ENCODE peak calls at places on chromosomes 2 and 18, in seven cellular contexts. Q is CD8-positive, alpha-beta memory T cell; R is upper lobe of right lung; J is Peyer's patch; U is ovary; Y is neural progenitor cell; L is CD8-positive, alpha-beta T cell. M is an unnamed sample.

GRCh38 chr2:227942021-227942420 is 70.6 kb downstream of the DAW1 start:
- DNase-seq in Q (no peak), R (no peak), J (no peak), U (no peak), Y (no peak), L (no peak), M (no peak)

GRCh38 chr2:73931531-73932500 is 5.1 kb downstream of the DGUOK start:
- DNase-seq in Q (no peak), R (no peak), J (no peak), U (no peak), Y (no peak), L (no peak), M (no peak)

GRCh38 chr2:156695020-156695419 is 258.8 kb downstream of the GPD2 start:
- DNase-seq in Q (no peak), R (no peak), J (no peak), U (no peak), Y (no peak), L (no peak), M (no peak)

GRCh38 chr2:128988326-128988725 is 669.7 kb upstream of the HS6ST1 start:
- DNase-seq in Q (no peak), R (no peak), J (no peak), U (no peak), Y (no peak), L (no peak), M (no peak)

GRCh38 chr2:10302479-10303173 is at the start of gene HPCAL1:
- DNase-seq in Q (peak; percentile 81), R (peak; percentile 96), J (peak; percentile 88), U (peak; percentile 83), Y (peak; percentile 96), L (peak; percentile 77), M (peak; percentile 95)

GRCh38 chr2:147511491-147511948 is 333.3 kb upstream of the ACVR2A start:
- DNase-seq in Q (no peak), R (peak; percentile 72), J (no peak), U (no peak), Y (no peak), L (no peak), M (peak; percentile 67)

GRCh38 chr2:227472265-227473018 is 486 bp downstream of the AGFG1 start:
- DNase-seq in Q (peak; percentile 36), R (peak; percentile 82), J (peak; percentile 35), U (peak; percentile 11), Y (peak; percentile 78), L (peak; percentile 23), M (peak; percentile 83)

GRCh38 chr2:73091164-73091563 is 19.7 kb upstream of the SFXN5 start:
- DNase-seq in Q (no peak), R (no peak), J (no peak), U (no peak), Y (peak; percentile 43), L (no peak), M (no peak)

GRCh38 chr2:236892721-236893120 is 193.0 kb upstream of the COPS8 start:
- DNase-seq in Q (no peak), R (no peak), J (no peak), U (no peak), Y (no peak), L (no peak), M (no peak)

GRCh38 chr2:10377052-10377746 is 70.9 kb downstream of the ODC1 start:
- DNase-seq in Q (no peak), R (no peak), J (peak; percentile 19), U (no peak), Y (no peak), L (no peak), M (no peak)

DNA sequence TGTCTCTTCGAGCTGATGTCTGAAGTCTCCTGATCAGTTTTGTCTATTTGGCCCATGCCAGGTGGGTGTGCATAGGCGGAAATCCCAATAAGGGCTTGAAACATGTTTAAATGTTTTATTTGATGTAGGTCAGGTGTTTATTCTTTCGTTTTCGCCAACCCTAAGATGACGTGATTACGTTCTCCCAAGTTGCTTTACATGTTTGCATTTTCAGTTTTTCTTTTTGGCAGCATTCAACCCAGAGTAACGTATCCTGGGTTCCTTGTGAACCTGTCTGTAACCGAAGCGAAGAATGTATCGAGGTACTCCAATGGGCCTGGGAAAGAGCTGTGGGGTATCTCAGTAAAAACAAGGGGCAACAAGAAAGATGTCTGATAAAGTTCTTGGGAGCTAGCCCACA is 3.1 kb downstream of the ALPK2 start:
- DNase-seq in Q (no peak), R (no peak), J (no peak), U (no peak), Y (no peak), L (no peak), M (no peak)
- H3K4me3 ChIP-seq in Q (no peak overlapping the region), R (no peak overlapping the region), J (no peak overlapping the region), U (no peak overlapping the region), Y (no peak overlapping the region), L (no peak overlapping the region), M (no peak overlapping the region)

DNA sequence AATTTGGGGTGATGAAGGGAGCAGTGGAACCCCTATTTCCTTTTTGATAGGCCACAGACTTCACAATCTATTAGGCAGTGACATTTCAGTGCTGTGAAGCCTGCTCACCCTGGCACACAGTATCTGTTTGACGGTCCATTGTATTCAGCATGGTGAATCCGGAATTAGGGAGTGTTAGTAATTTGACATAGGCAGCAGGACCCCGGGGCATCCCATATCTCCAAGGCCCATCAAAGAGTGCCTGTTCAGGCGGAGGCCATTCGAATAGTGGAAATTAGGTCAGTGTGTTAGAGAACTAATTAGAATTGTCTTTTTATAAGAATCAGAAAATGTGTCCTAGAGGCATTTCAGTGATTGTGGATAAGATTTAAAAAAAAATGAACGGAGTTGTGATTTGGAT is 818.9 kb upstream of the SOX11 start:
- DNase-seq in Q (no peak), R (no peak), J (no peak), U (no peak), Y (no peak), L (no peak), M (no peak)
- H3K27ac ChIP-seq in Q (no peak overlapping the region), R (no peak overlapping the region), J (no peak overlapping the region), U (no peak overlapping the region), Y (no peak overlapping the region), L (no peak overlapping the region), M (no peak overlapping the region)

GRCh38 chr2:7348761-7349160 is 431.5 kb downstream of the RNF144A start:
- DNase-seq in Q (no peak), R (no peak), J (no peak), U (no peak), Y (no peak), L (no peak), M (no peak)
- H3K4me3 ChIP-seq in Q (no peak overlapping the region), R (no peak overlapping the region), J (no peak overlapping the region), U (no peak overlapping the region), Y (no peak overlapping the region), L (no peak overlapping the region), M (no peak overlapping the region)

GRCh38 chr2:122706757-122707223 is 951.3 kb downstream of the TSN start:
- DNase-seq in Q (no peak), R (no peak), J (no peak), U (no peak), Y (no peak), L (no peak), M (no peak)
- H3K27ac ChIP-seq in Q (no peak overlapping the region), R (no peak overlapping the region), J (no peak overlapping the region), U (no peak overlapping the region), Y (no peak overlapping the region), L (no peak overlapping the region), M (no peak overlapping the region)

GRCh38 chr2:181953773-181954537 is 31.7 kb upstream of the PPP1R1C start:
- DNase-seq in Q (peak; percentile 55), R (peak; percentile 63), J (peak; percentile 24), U (peak; percentile 16), Y (peak; percentile 90), L (peak; percentile 52), M (peak; percentile 76)
- H3K4me3 ChIP-seq in Q (no peak overlapping the region), R (no peak overlapping the region), J (peak overlapping the region; percentile 45), U (no peak overlapping the region), Y (peak overlapping the region; percentile 48), L (no peak overlapping the region), M (peak overlapping the region; percentile 16)

DNA sequence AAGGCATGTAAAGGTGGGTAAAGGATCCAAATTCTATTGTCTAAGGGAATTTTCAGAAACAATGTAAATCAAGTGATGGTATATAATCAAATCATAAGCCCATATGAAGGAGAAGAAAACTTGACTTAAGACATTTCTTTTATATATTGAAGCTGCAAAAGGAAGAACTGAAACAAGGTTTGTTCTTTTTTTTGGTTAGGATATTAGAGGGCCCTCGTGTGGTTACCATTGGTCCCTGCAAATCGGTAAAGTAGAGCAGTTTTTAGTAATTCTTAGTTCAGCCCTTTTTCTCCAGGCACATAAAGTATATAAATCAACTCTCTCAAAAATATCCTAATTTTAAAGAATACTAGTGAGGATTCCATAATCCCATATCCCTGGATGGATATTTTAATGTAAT is 105.6 kb upstream of the STK17B start:
- DNase-seq in Q (no peak), R (no peak), J (peak; percentile 40), U (no peak), Y (no peak), L (no peak), M (no peak)
- H3K27ac ChIP-seq in Q (no peak overlapping the region), R (no peak overlapping the region), J (peak overlapping the region; percentile 81), U (no peak overlapping the region), Y (no peak overlapping the region), L (no peak overlapping the region), M (no peak overlapping the region)